ENCODE peak calls at places on chromosomes 11 and 22, in eight cellular contexts. T is GM20000, C is osteocyte, F is nephron progenitor cell, E is GM10248, N is H9, L is thoracic aorta, A is astrocyte of the spinal cord. M is an unnamed sample.

GRCh38 chr11:115598502-115598901 is 94.3 kb upstream of the CADM1 start:
- DNase-seq in L (no peak), N (no peak), A (no peak), F (no peak), C (no peak), E (no peak), T (no peak), M (no peak)

GRCh38 chr11:131042041-131042390 is 125.7 kb upstream of the SNX19 start:
- DNase-seq in L (no peak), F (no peak), T (no peak), C (no peak), E (no peak), N (no peak), A (no peak), M (no peak)

GRCh38 chr11:11313426-11313825 is 39.6 kb downstream of the CSNK2A3 start:
- DNase-seq in C (no peak), N (no peak), A (no peak), E (no peak), T (no peak), F (no peak), L (no peak), M (no peak)

GRCh38 chr11:75781296-75781695 is 12.7 kb downstream of the DGAT2 start:
- DNase-seq in N (no peak), T (no peak), A (no peak), C (no peak), F (no peak), L (no peak), E (no peak), M (no peak)

GRCh38 chr22:49508561-49508960 is 319.1 kb downstream of the BRD1 start:
- DNase-seq in N (no peak), A (no peak), L (no peak), C (no peak), T (no peak), F (no peak), E (no peak), M (no peak)

GRCh38 chr11:127618721-127619120 is 618.2 kb upstream of the KIRREL3 start:
- DNase-seq in N (no peak), E (no peak), T (no peak), A (no peak), F (no peak), L (no peak), C (no peak), M (no peak)

GRCh38 chr11:100151944-100152343 is 535.1 kb upstream of the ARHGAP42 start:
- DNase-seq in N (no peak), C (no peak), A (peak), T (no peak), L (no peak), E (no peak), F (no peak), M (no peak)

GRCh38 chr11:10044618-10045017 is 249.4 kb downstream of the SBF2 start:
- DNase-seq in A (no peak), N (peak), E (no peak), F (no peak), C (no peak), L (no peak), T (no peak), M (no peak)

GRCh38 chr22:32917577-32918375 is 116.3 kb downstream of the TIMP3 start:
- DNase-seq in T (no peak), L (no peak), N (no peak), C (no peak), E (no peak), A (no peak), F (peak), M (no peak)

GRCh38 chr11:119641991-119642745 is 86.8 kb downstream of the NECTIN1 start:
- DNase-seq in N (no peak), E (peak), F (no peak), C (no peak), L (no peak), A (no peak), T (peak), M (no peak)

GRCh38 chr11:75673977-75674582 is 5.2 kb upstream of the MAP6 start:
- DNase-seq in T (no peak), N (no peak), A (peak), E (no peak), C (no peak), F (no peak), L (no peak), M (no peak)

GRCh38 chr11:90476442-90477007 is 253.7 kb upstream of the CHORDC1 start:
- DNase-seq in E (no peak), F (peak), N (peak), T (no peak), L (no peak), C (no peak), A (peak), M (peak)
- TF ChIP-seq CTCF in E (peak), F (peak), N (peak), T (peak), L (no peak), C (peak), A (peak), M (peak)

DNA sequence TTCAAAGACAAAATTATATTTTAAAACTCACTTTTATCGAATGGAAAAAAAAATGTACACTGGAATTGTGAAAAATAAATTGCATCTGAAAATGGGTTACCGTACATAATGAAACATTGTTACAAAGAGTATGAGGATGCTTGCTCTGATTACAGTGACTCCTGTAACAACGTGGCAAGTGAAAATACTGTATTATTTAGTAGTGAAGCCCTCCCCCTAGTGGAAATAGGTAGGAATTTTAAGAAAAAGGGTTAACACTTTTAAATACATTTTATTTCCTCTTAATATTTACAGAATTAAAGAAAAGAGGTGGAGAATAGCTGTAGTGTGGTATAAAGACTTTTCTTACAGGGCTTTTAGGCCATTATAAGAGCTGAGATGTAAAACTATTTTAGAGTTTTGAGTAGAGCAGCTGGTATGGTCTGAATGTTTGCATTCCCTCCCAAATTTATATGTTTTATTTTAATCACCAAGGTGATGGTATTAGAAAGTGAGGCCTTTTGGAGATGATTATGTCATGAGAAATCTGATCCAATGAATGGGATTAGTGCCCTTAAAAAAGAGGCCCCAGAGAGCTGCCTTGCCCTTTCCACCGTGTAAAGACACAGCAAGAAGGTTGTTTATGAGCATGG is 25.2 kb downstream of the FAM76B start:
- DNase-seq in C (no peak), T (peak), F (no peak), L (no peak), A (peak), E (peak), N (no peak), M (no peak)
- TF ChIP-seq CTCF in C (peak), T (no peak), F (peak), L (peak), A (peak), E (peak), N (peak), M (peak)

GRCh38 chr22:50684986-50685385 is 12.4 kb downstream of the SHANK3 start:
- DNase-seq in C (peak), N (no peak), T (peak), L (no peak), F (no peak), E (no peak), A (peak), M (no peak)

GRCh38 chr22:50684501-50684900 is 11.9 kb downstream of the SHANK3 start:
- DNase-seq in E (no peak), C (peak), A (no peak), T (peak), L (no peak), N (no peak), F (no peak), M (no peak)

GRCh38 chr22:50683086-50683993 is 10.7 kb downstream of the SHANK3 start:
- DNase-seq in N (no peak), L (no peak), T (peak), A (no peak), C (peak), E (no peak), F (no peak), M (peak)

GRCh38 chr22:50686794-50687193 is 14.2 kb downstream of the SHANK3 start:
- DNase-seq in N (no peak), A (no peak), E (no peak), F (no peak), C (no peak), T (no peak), L (no peak), M (no peak)

DNA sequence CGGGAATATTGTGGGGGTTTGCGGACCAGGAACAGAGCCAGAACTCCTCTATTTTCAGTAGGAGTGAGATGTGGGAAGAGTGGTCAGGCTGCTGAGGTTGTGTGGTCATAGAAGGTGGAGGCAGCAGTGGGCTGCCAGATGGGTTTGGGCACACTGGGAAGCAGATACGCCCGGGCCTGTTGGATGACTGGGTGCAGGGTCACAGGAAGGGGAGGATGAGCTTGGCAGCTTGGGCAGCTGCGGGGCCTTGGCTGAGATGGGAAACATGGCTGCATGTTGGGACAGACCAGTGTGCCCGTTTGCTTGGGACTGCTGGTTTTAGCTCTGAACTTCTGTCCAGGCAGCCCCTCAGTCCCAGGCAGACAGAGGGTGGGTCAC is 11.4 kb downstream of the SHANK3 start:
- DNase-seq in L (no peak), C (no peak), A (no peak), N (no peak), F (no peak), T (peak), E (no peak), M (no peak)
- TF ChIP-seq CTCF in L (no peak), C (no peak), A (no peak), N (no peak), F (no peak), T (no peak), E (no peak), M (no peak)

DNA sequence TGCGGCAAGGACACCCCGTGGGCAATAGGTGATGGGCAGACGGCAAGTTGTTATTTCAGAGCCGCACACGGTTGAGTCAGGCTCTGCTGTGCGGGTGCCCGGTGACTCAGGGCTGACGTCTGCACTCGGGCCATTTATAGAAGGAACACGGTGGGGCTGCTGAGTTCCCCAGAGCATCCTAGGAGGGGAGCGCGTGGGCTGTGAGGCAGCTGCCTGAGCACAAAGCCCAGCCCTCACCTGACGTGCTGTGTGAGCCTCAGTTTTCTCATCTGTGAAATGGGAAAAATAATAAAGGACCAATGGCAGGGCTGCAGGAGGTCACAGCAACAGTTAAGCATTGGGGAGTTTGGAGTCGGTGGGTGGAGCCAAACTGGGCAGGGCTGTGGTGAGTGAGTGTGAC is 11.3 kb upstream of the RHOD start:
- DNase-seq in C (no peak), A (peak), F (no peak), E (peak), L (no peak), T (no peak), N (no peak), M (no peak)
- TF ChIP-seq CTCF in C (no peak), A (peak), F (no peak), E (no peak), L (no peak), T (no peak), N (no peak), M (no peak)

GRCh38 chr11:46961041-46961440 is 24.5 kb downstream of the CSTPP1 start:
- DNase-seq in E (no peak), N (no peak), A (no peak), L (no peak), C (no peak), T (no peak), F (no peak), M (no peak)
- TF ChIP-seq CTCF in E (no peak), N (no peak), A (no peak), L (no peak), C (no peak), T (no peak), F (no peak), M (no peak)

DNA sequence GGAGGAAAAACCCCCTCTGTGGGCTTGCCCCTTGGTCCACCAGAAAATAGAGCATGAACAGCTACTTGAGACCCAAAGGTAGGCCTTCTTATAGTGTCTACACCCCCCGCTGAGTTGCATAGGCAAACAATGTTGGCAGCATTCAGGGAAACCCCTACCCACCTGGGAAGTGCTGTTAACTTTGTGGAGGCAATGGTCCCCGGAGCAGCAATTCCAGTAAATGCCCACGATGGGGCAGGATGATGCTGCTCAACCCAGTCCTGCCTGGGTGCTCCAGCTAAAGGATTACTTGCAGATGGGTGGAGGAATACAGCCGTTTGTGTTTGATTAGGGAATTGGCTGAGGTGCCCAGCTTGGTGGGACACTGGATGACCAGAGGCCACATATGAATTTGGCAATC is 381.3 kb upstream of the ANO5 start:
- DNase-seq in C (no peak), A (no peak), N (peak), L (no peak), E (no peak), F (no peak), T (no peak), M (no peak)
- TF ChIP-seq CTCF in C (no peak), A (no peak), N (peak), L (no peak), E (no peak), F (no peak), T (no peak), M (no peak)

M was measured in endothelial cell.